ENCODE peak calls at places on chromosomes 12 and 14, in eight cellular contexts. Q is T-cell; N is amniotic stem cell; C is GM12892; D is NCI-H2081; X is activated CD4-positive, alpha-beta T cell treated with anti-CD3 and anti-CD28 coated beads for 24 hours; U is anterior cingulate cortex; K is cardiac fibroblast. T is an unnamed sample.
A peak's percentile ranks its signal among the peaks of the same experiment; 100 is the strongest.

GRCh38 chr12:106985479-106985878 is 1.5 kb downstream of the MTERF2 start:
- DNase-seq in Q (no peak), N (no peak), C (no peak), D (no peak), X (no peak), U (no peak), K (no peak), T (no peak)

GRCh38 chr12:83016226-83016835 is 329.6 kb downstream of the TMTC2 start:
- DNase-seq in Q (no peak), N (peak; percentile 60), C (no peak), D (no peak), X (no peak), U (peak; percentile 18), K (peak; percentile 81), T (no peak)

GRCh38 chr12:51839310-51839943 is 9.1 kb downstream of the FIGNL2 start:
- DNase-seq in Q (no peak), N (no peak), C (no peak), D (no peak), X (no peak), U (no peak), K (no peak), T (no peak)

GRCh38 chr14:46488374-46488773 is 163.2 kb downstream of the RPL10L start:
- DNase-seq in Q (no peak), N (no peak), C (no peak), D (no peak), X (no peak), U (no peak), K (no peak), T (no peak)

GRCh38 chr14:24096545-24097181 is 2.6 kb downstream of the PCK2 start:
- DNase-seq in Q (no peak), N (no peak), C (no peak), D (no peak), X (no peak), U (no peak), K (no peak), T (no peak)

GRCh38 chr12:88624911-88625310 is 44.6 kb upstream of the KITLG start:
- DNase-seq in Q (no peak), N (peak; percentile 2), C (no peak), D (no peak), X (no peak), U (no peak), K (peak; percentile 78), T (no peak)

GRCh38 chr12:116502989-116503496 is 56.1 kb upstream of the MAP1LC3B2 start:
- DNase-seq in Q (no peak), N (no peak), C (no peak), D (no peak), X (no peak), U (no peak), K (no peak), T (no peak)

GRCh38 chr14:32508281-32508680 is 179.2 kb downstream of the AKAP6 start:
- DNase-seq in Q (no peak), N (no peak), C (no peak), D (no peak), X (no peak), U (peak; percentile 56), K (peak; percentile 68), T (no peak)

GRCh38 chr14:31992051-31992450 is 85.1 kb upstream of the ARHGAP5 start:
- DNase-seq in Q (no peak), N (no peak), C (no peak), D (no peak), X (no peak), U (no peak), K (peak; percentile 81), T (no peak)

T was measured in NCI-H524 treated with DMSO at 0.1 percent for 48 hours.